ENCODE peak calls at places on chromosomes 5 and 9, in six cellular contexts. Y is pancreas, B is lung, L is cardiac muscle cell, X is testis, Q is lower lobe of right lung. Z is an unnamed sample. For H3K27me3 and H3K4me1, the result is how much of the 10 kb centered on the place peaks cover.

GRCh38 chr5:137753227-137753985 is 757 bp downstream of the HNRNPA0 start:
- DNase-seq in Y (peak), B (peak), X (peak), Q (peak), L (peak), Z (peak)

GRCh38 chr5:160108124-160108523 is 11.1 kb downstream of the PWWP2A start:
- DNase-seq in X (no peak), Y (no peak), Q (no peak), B (no peak), L (no peak), Z (no peak)

GRCh38 chr9:95552241-95552640 is 35.5 kb upstream of the PTCH1 start:
- DNase-seq in L (no peak), Y (no peak), Q (no peak), X (no peak), B (no peak), Z (peak)

GRCh38 chr9:116643691-116644090 is 43.4 kb upstream of the TRIM32 start:
- DNase-seq in L (no peak), Y (no peak), Q (no peak), X (no peak), B (no peak), Z (no peak)

GRCh38 chr9:85575868-85576267 is 165.9 kb downstream of the AGTPBP1 start:
- DNase-seq in Q (no peak), Y (no peak), B (no peak), X (no peak), L (no peak), Z (no peak)

GRCh38 chr5:45521067-45521466 is 175.1 kb downstream of the HCN1 start:
- DNase-seq in Y (peak), B (no peak), Q (no peak), L (peak), X (peak), Z (no peak)

GRCh38 chr5:151660616-151661015 is 26.1 kb downstream of the SPARC start:
- DNase-seq in L (no peak), Q (no peak), Y (no peak), X (no peak), B (no peak), Z (peak)

GRCh38 chr9:4048441-4048840 is 251.4 kb downstream of the GLIS3 start:
- DNase-seq in B (no peak), Q (no peak), X (no peak), L (no peak), Y (no peak), Z (no peak)

GRCh38 chr9:120733190-120733589 is 18.9 kb upstream of the MEGF9 start:
- DNase-seq in Y (peak), L (peak), X (no peak), Q (peak), B (peak), Z (no peak)

GRCh38 chr5:175347027-175347426 is 97.0 kb downstream of the DRD1 start:
- DNase-seq in X (no peak), L (no peak), Y (no peak), Q (no peak), B (no peak), Z (peak)

GRCh38 chr9:116592926-116593325 is 94.2 kb upstream of the TRIM32 start:
- DNase-seq in L (no peak), B (no peak), Y (no peak), X (no peak), Q (no peak), Z (no peak)

GRCh38 chr9:21831841-21832509 is 29.5 kb downstream of the MTAP start:
- DNase-seq in L (no peak), Y (no peak), B (no peak), X (no peak), Q (no peak), Z (peak)

GRCh38 chr5:159286420-159287035 is 23.4 kb downstream of the UBLCP1 start:
- DNase-seq in B (no peak), X (no peak), Y (no peak), Q (no peak), L (peak), Z (peak)

GRCh38 chr5:116531117-116531516 is 43.5 kb downstream of the SEMA6A start:
- DNase-seq in L (no peak), Q (no peak), X (no peak), B (no peak), Y (no peak), Z (no peak)

GRCh38 chr5:59542841-59543825 is 350.4 kb downstream of the PDE4D start:
- DNase-seq in Y (peak), L (no peak), Q (no peak), X (peak), B (no peak), Z (no peak)

GRCh38 chr9:133589454-133590227 is 19.5 kb downstream of the FAM163B start:
- DNase-seq in L (no peak), Y (no peak), B (no peak), Q (no peak), X (peak), Z (no peak)

GRCh38 chr5:11214851-11215250 is 453.8 kb upstream of the DAP start:
- DNase-seq in X (no peak), B (no peak), L (no peak), Y (no peak), Q (no peak), Z (no peak)

GRCh38 chr9:107273634-107274033 is 9.4 kb upstream of the RAD23B start:
- DNase-seq in Q (no peak), L (no peak), Y (no peak), B (no peak), X (no peak), Z (no peak)

GRCh38 chr9:35000535-35001284 is 11.2 kb downstream of the DNAJB5 start:
- DNase-seq in Q (no peak), B (no peak), Y (no peak), X (no peak), L (no peak), Z (no peak)

GRCh38 chr9:96344458-96345180 is 38.9 kb downstream of the SLC35D2 start:
- DNase-seq in L (peak), Q (no peak), X (peak), B (peak), Y (peak), Z (peak)

GRCh38 chr5:123344819-123345426 is 78.3 kb downstream of the CEP120 start:
- DNase-seq in Q (no peak), L (peak), X (peak), B (no peak), Y (no peak), Z (peak)

GRCh38 chr5:177269976-177270375 is 33.5 kb downstream of the RAB24 start:
- DNase-seq in L (no peak), X (no peak), B (no peak), Q (no peak), Y (no peak), Z (no peak)

GRCh38 chr5:32760091-32760509 is 49.0 kb downstream of the NPR3 start:
- DNase-seq in B (no peak), Q (no peak), X (no peak), Y (no peak), L (no peak), Z (no peak)

GRCh38 chr5:80569086-80569960 is 757 bp downstream of the ANKRD34B start:
- DNase-seq in Y (no peak), X (no peak), L (peak), B (no peak), Q (no peak), Z (no peak)

GRCh38 chr9:112180387-112180881 is 5.3 kb upstream of the SUSD1 start:
- DNase-seq in L (no peak), Y (no peak), X (peak), B (no peak), Q (no peak), Z (no peak)

GRCh38 chr9:123607479-123607878 is 251.5 kb downstream of the CRB2 start:
- DNase-seq in L (no peak), X (no peak), Q (no peak), Y (no peak), B (no peak), Z (no peak)

GRCh38 chr5:63572751-63573150 is 389.5 kb downstream of the HTR1A start:
- DNase-seq in Y (no peak), B (no peak), L (no peak), X (no peak), Q (no peak), Z (no peak)

GRCh38 chr5:134503088-134503936 is 22.2 kb upstream of the JADE2 start:
- DNase-seq in B (peak), X (peak), Y (peak), Q (peak), L (no peak), Z (peak)

GRCh38 chr5:55636711-55637110 is 75.4 kb downstream of the SLC38A9 start:
- DNase-seq in Y (peak), B (peak), X (no peak), L (no peak), Q (no peak), Z (no peak)

GRCh38 chr5:124453221-124454032 is 293.0 kb downstream of the ZNF608 start:
- DNase-seq in L (no peak), Y (no peak), B (no peak), X (no peak), Q (no peak), Z (peak)

GRCh38 chr9:128928624-128929023 is 7.8 kb downstream of the PHYHD1 start:
- DNase-seq in Q (no peak), L (no peak), X (no peak), B (no peak), Y (no peak), Z (no peak)

GRCh38 chr9:2093920-2094597 is 78.9 kb downstream of the SMARCA2 start:
- DNase-seq in L (peak), Y (no peak), Q (peak), X (no peak), B (peak), Z (no peak)

DNA sequence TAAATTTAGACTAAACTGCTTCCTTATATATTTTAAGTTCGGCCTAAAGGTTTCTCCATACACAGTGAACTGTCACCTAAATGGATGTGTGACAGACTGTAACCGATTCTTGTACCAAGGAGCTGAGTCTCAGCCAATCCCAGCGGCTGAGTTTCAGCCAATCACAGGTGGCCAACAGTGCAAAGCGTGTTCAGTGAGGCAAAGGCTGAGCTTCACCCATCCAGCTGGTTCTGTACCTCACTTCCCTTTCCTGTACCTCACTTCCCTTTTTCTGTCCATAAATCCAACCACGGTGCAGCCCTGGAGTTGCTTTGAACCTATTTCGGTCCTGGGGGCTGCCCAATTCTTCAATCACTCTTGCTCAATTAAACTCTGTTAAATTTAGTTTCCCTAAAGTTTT is 15.7 kb upstream of the TBC1D9B start:
- DNase-seq in Q (no peak), Y (no peak), L (no peak), B (no peak), X (peak), Z (no peak)
- H3K27me3 ChIP-seq in Q (under half), Y (under half), L (under half), B (under half), X (under half), Z (under half)

GRCh38 chr5:14174235-14174636 is 31.1 kb downstream of the TRIO start:
- DNase-seq in B (no peak), L (peak), X (no peak), Y (no peak), Q (no peak), Z (no peak)
- H3K4me1 ChIP-seq in B (under half), L (half or more), X (under half), Y (under half), Q (half or more), Z (half or more)

DNA sequence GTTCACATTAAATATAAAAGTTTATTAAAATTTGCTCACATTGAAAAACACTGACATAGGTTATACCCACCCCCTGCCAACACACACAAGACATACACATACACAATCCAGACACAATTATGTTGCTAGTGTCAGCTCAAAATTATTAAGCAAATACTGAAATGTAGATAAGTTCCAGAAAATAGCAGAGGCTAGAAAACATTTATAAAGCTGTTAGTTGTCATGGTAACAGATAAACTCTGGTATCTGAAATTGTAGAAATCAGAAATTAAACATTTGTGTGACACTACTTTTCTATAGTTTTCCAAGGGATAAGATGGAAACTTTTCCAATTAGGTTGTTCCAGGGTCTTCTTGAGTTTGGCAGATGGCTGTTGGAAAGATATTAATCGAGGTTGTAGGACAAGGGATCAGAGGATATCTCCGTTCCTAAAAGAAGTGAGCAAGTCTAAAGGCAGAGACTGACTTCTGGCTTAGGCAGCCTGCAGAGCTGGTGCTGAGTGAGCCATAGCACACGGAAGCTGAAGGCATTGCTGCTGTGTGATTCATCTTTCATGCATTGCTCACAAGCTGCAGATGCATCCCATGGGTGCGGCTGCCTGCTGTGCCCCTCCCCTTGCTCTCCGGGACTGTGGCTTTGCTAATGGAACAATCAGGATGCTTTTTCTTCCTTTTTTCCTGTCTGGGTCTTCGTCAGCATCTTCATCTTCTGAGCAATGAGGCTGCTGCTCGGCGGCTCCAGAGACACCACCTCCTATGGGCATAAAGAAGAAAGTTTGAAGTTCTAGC is 341.5 kb downstream of the DIRAS2 start:
- DNase-seq in X (no peak), B (no peak), Q (no peak), L (no peak), Y (no peak), Z (peak)
- H3K27me3 ChIP-seq in X (under half), B (under half), Q (under half), L (under half), Y (under half), Z (under half)

DNA sequence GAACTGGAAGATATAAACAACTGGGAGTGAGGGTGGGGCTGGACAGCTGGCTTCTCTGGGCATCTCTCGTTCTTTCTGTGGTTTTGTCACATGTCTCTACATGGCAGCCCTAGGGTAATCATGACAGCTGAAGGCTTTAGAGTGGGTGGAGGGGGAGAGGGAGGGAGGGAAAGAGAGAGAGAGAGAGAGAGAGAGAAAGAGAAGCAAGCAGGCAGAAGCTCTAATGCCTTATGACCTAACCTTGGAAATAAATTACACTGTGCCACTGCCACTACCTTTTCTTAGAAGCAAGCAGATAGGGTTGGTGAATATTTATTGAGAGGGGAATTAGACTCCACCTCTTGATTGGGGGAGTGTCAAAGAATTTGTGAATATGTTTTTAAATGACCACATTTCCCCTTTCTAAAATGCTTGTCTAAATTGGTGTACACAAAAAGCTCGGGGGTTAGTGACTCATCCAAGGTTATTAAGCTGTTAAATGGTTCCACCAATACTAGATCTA is 2.6 kb upstream of the DAPK1 start:
- DNase-seq in Q (no peak), Y (no peak), X (no peak), L (peak), B (no peak), Z (peak)
- H3K4me1 ChIP-seq in Q (under half), Y (under half), X (under half), L (under half), B (under half), Z (under half)

GRCh38 chr5:40307076-40307475 is 372.6 kb upstream of the PTGER4 start:
- DNase-seq in L (no peak), B (no peak), X (no peak), Y (no peak), Q (no peak), Z (no peak)
- H3K27me3 ChIP-seq in L (under half), B (under half), X (under half), Y (under half), Q (under half), Z (under half)